ENCODE peak calls at places on chromosomes 13 and 19, in eight cellular contexts. C is NCI-H1436; N is activated T-helper 1 cell treated with Interleukin-2 at 50 U/mL for 16 hours; L is EH; I is stimulated activated CD8-positive, alpha-beta memory T cell treated with anti-CD3 and anti-CD28 coated beads, Interleukin-7, amount 100 ng/mL, for 1 hour; T is thoracic aorta; D is HCT116; F is neural progenitor cell. J is an unnamed sample.

GRCh38 chr19:56273563-56274117 is 1.1 kb downstream of the EDDM13 start:
- DNase-seq in F (no peak), I (no peak), L (peak), T (no peak), C (no peak), N (no peak), D (no peak), J (no peak)

GRCh38 chr19:32526895-32527294 is 54.1 kb upstream of the PDCD5 start:
- DNase-seq in T (no peak), N (no peak), C (no peak), D (no peak), L (no peak), I (no peak), F (no peak), J (no peak)

GRCh38 chr13:33509642-33510229 is 224.2 kb upstream of the STARD13 start:
- DNase-seq in D (no peak), F (peak), I (no peak), L (peak), T (no peak), N (no peak), C (no peak), J (no peak)

GRCh38 chr13:85665286-85665685 is 133.9 kb downstream of the SLITRK6 start:
- DNase-seq in L (peak), I (no peak), D (no peak), C (peak), T (no peak), F (no peak), N (no peak), J (no peak)

GRCh38 chr13:98014766-98015165 is 61.3 kb downstream of the IPO5 start:
- DNase-seq in F (no peak), N (no peak), D (no peak), C (no peak), I (no peak), L (peak), T (no peak), J (no peak)

GRCh38 chr19:1455336-1456120 is 5.6 kb downstream of the APC2 start:
- DNase-seq in I (no peak), C (peak), T (peak), N (no peak), L (peak), F (peak), D (peak), J (peak)

GRCh38 chr13:106464076-106464475 is 71.4 kb downstream of the EFNB2 start:
- DNase-seq in L (peak), D (no peak), C (no peak), N (no peak), T (no peak), I (no peak), F (no peak), J (no peak)

GRCh38 chr13:99657848-99658265 is 156.6 kb downstream of the TM9SF2 start:
- DNase-seq in D (no peak), C (no peak), N (no peak), L (peak), T (no peak), F (peak), I (peak), J (peak)

GRCh38 chr13:30212256-30212655 is 95.1 kb downstream of the KATNAL1 start:
- DNase-seq in L (no peak), F (no peak), N (no peak), T (no peak), D (no peak), I (no peak), C (no peak), J (no peak)

GRCh38 chr19:1282588-1283206 is 3.0 kb upstream of the EFNA2 start:
- DNase-seq in I (no peak), L (no peak), N (no peak), D (no peak), C (no peak), F (no peak), T (no peak), J (no peak)

GRCh38 chr13:97300871-97301270 is 78.7 kb downstream of the MBNL2 start:
- DNase-seq in F (no peak), I (no peak), L (no peak), T (no peak), C (no peak), N (no peak), D (no peak), J (no peak)

GRCh38 chr13:112250788-112251445 is 125.2 kb upstream of the SPACA7 start:
- DNase-seq in D (no peak), C (no peak), I (no peak), L (no peak), T (no peak), N (no peak), F (no peak), J (no peak)

GRCh38 chr19:5093953-5094718 is 125.2 kb downstream of the KDM4B start:
- DNase-seq in L (no peak), T (no peak), C (no peak), I (no peak), N (no peak), D (no peak), F (no peak), J (no peak)

J was measured in effector memory CD4-positive, alpha-beta T cell.